ENCODE peak calls at places on chromosomes 5 and 9, in eight cellular contexts. P is OCI-LY7, Y is WERI-Rb-1, S is A549, O is H1, V is left lung, K is ovary, E is lung. U is an unnamed sample.

GRCh38 chr9:123319541-123320339 is 36.3 kb upstream of the CRB2 start:
- DNase-seq in O (no peak), K (no peak), V (no peak), P (no peak), E (no peak), S (no peak), Y (no peak), U (no peak)

GRCh38 chr5:43425965-43426364 is 13.8 kb upstream of the CCL28 start:
- DNase-seq in Y (no peak), K (no peak), O (no peak), V (no peak), E (no peak), S (no peak), P (no peak), U (no peak)

GRCh38 chr9:122190597-122191381 is 31.1 kb downstream of the MORN5 start:
- DNase-seq in O (no peak), Y (no peak), E (peak; percentile 52), V (no peak), S (no peak), K (no peak), P (no peak), U (no peak)

GRCh38 chr5:42337607-42338006 is 85.6 kb upstream of the GHR start:
- DNase-seq in Y (no peak), P (no peak), K (no peak), O (no peak), E (no peak), S (no peak), V (no peak), U (no peak)

GRCh38 chr5:107808671-107809137 is 138.0 kb upstream of the EFNA5 start:
- DNase-seq in E (no peak), S (no peak), P (no peak), K (no peak), Y (peak; percentile 87), O (peak; percentile 83), V (peak; percentile 51), U (no peak)

GRCh38 chr5:127205147-127205546 is 85.4 kb upstream of the MEGF10 start:
- DNase-seq in P (no peak), E (no peak), S (no peak), K (no peak), Y (no peak), V (no peak), O (no peak), U (no peak)

GRCh38 chr9:109088221-109088620 is 31.5 kb downstream of the TMEM245 start:
- DNase-seq in K (no peak), P (no peak), O (no peak), V (no peak), Y (no peak), E (no peak), S (no peak), U (no peak)

GRCh38 chr5:133603711-133604110 is 8.6 kb downstream of the FSTL4 start:
- DNase-seq in K (no peak), O (peak; percentile 40), S (no peak), Y (no peak), P (no peak), V (no peak), E (no peak), U (no peak)

GRCh38 chr9:36818965-36819870 is 214.8 kb downstream of the PAX5 start:
- DNase-seq in V (no peak), E (no peak), K (peak; percentile 44), Y (peak; percentile 89), P (no peak), O (peak; percentile 56), S (no peak), U (no peak)

GRCh38 chr9:38226491-38226951 is 157.5 kb upstream of the SHB start:
- DNase-seq in V (no peak), P (no peak), Y (no peak), S (no peak), E (no peak), K (no peak), O (no peak), U (no peak)

GRCh38 chr9:16281707-16282106 is 588.8 kb downstream of the BNC2 start:
- DNase-seq in S (no peak), V (no peak), P (no peak), E (no peak), O (no peak), K (no peak), Y (no peak), U (no peak)

GRCh38 chr9:68454579-68455334 is 85.9 kb downstream of the TMEM252 start:
- DNase-seq in E (no peak), V (no peak), S (no peak), P (no peak), O (no peak), K (no peak), Y (no peak), U (no peak)

GRCh38 chr5:42566658-42567313 is 143.5 kb downstream of the GHR start:
- DNase-seq in P (no peak), O (no peak), E (no peak), K (peak; percentile 30), Y (no peak), V (no peak), S (no peak), U (peak; percentile 29)

GRCh38 chr5:135245521-135246499 is 153.2 kb downstream of the MACROH2A1 start:
- DNase-seq in P (no peak), E (no peak), V (no peak), O (peak; percentile 32), Y (peak; percentile 62), S (peak; percentile 36), K (peak; percentile 2), U (no peak)

GRCh38 chr9:6006968-6007769 is 8.3 kb downstream of the RANBP6 start:
- DNase-seq in P (peak; percentile 86), E (peak; percentile 92), K (peak; percentile 72), S (peak; percentile 75), Y (peak; percentile 94), O (peak; percentile 92), V (peak; percentile 99), U (peak; percentile 90)

GRCh38 chr5:135113323-135113722 is 79.3 kb upstream of the PITX1 start:
- DNase-seq in S (no peak), O (no peak), E (no peak), Y (no peak), V (no peak), K (no peak), P (no peak), U (no peak)

GRCh38 chr5:124748687-124749594 is 2.5 kb upstream of the ZNF608 start:
- DNase-seq in P (peak; percentile 96), O (peak; percentile 73), Y (peak; percentile 92), E (peak; percentile 82), K (peak; percentile 80), S (peak; percentile 93), V (no peak), U (peak; percentile 74)

GRCh38 chr9:33884856-33885701 is 68.1 kb downstream of the UBE2R2 start:
- DNase-seq in K (peak; percentile 36), P (no peak), V (no peak), E (peak; percentile 37), Y (no peak), O (no peak), S (no peak), U (no peak)

GRCh38 chr5:119879446-119879845 is 250.1 kb downstream of the FAM170A start:
- DNase-seq in K (no peak), S (no peak), V (no peak), Y (no peak), O (no peak), E (no peak), P (no peak), U (no peak)

GRCh38 chr5:154986151-154986550 is 27.4 kb upstream of the KIF4B start:
- DNase-seq in S (no peak), P (no peak), V (no peak), Y (no peak), K (no peak), E (no peak), O (no peak), U (no peak)

GRCh38 chr9:118721923-118722322 is 647.3 kb downstream of the BRINP1 start:
- DNase-seq in S (no peak), O (no peak), P (no peak), E (no peak), K (no peak), Y (no peak), V (no peak), U (no peak)
- H3K9me3 ChIP-seq in S (peaks cover 3% of the 10 kb centered on the region), O (no peaks in the 10 kb centered on the region), P (no peaks in the 10 kb centered on the region), E (peaks cover 3% of the 10 kb centered on the region), K (no peaks in the 10 kb centered on the region), Y (no peaks in the 10 kb centered on the region), V (no peaks in the 10 kb centered on the region), U (peaks cover 5% of the 10 kb centered on the region)

DNA sequence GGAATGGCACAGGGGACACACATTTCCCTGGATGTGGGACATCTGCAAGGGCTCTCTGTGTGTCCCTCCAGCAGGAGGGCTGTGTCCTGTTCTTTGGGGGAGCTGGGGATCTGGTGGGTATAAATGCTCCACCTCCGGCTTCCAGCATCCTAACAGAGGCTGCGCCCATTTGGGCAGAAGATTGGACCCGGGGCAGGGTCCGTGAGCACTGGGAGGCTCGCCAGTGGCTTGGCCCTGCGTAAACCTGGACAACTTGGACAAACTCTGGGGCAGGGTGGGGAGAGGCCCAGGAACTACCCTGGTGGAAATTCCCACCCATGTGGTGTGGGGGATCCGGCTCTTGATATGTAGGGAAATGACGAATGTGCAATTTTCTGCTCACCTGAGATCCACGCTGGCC is 80.9 kb downstream of the GADD45G start:
- DNase-seq in V (no peak), P (no peak), O (no peak), S (no peak), Y (no peak), K (no peak), E (no peak), U (no peak)
- H3K27ac ChIP-seq in V (no peak overlapping the region), P (no peak overlapping the region), O (no peak overlapping the region), S (no peak overlapping the region), Y (peak overlapping the region; percentile 94), K (no peak overlapping the region), E (peak overlapping the region; percentile 80), U (peak overlapping the region; percentile 82)

DNA sequence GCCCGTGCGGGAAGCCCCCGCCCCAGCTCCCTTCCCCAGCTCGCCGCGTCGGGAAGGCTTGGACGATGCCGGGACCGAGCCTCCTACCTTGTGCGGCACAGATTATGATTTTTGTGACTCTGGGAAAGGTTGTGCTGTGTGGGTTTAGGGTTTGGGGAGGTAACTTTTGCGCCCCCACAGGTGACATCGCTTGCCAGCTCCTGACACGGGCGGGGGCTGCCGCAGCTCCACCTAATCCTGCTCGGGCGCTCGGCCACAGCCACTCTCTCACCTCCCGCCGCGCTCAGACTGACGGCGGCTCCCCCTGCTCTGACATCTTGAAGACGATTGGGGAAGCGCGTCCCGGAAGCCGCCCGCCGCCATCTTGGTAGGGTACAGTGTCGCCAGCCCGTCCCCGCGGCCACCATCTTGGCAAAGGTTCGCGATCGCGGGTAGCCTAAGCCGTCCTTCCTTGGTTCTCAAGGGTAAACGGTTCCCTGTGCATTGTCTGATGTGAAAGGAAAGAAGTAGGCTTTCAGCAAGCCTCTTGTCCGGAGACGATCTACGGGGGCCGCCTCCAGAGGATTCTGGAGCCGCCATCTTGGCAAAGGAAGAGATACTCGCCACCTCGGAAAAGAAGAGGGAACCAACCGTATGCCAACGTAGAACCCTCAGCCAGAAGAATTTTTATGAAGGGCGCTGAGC is 1.7 kb upstream of the NR3C1 start:
- DNase-seq in E (peak; percentile 87), Y (peak; percentile 93), P (peak; percentile 90), S (peak; percentile 42), K (peak; percentile 84), O (peak; percentile 87), V (peak; percentile 95), U (peak; percentile 91)
- TF ChIP-seq CTCF in E (no peak), Y (peak; percentile 30), P (peak; percentile 55), S (peak; percentile 22), K (peak; percentile 9), O (no peak), V (no peak), U (peak; percentile 16)

DNA sequence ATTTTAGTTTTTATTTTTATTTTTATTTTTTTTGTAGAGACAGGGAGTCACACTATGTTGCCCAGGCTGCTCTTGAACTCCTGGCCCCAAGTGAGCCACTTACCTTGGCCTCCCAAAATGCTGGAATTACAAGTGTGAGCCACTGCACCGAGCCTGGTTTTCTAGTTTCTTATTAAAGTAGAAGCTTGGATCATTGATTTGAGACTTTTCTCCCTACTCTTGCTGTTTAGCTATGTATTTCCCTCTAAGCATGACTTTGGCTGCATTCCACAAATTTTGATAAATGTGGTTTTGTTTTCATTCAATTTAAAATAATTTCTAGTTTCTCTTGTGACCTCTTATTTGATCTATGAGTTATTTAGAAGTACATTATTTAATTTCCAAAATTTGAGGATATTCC is 10.4 kb downstream of the SNX2 start:
- DNase-seq in P (no peak), V (no peak), S (no peak), Y (no peak), E (no peak), K (no peak), O (no peak), U (no peak)
- H3K9me3 ChIP-seq in P (peaks cover 27% of the 10 kb centered on the region), V (no peaks in the 10 kb centered on the region), S (peaks cover 4% of the 10 kb centered on the region), Y (no peaks in the 10 kb centered on the region), E (no peaks in the 10 kb centered on the region), K (no peaks in the 10 kb centered on the region), O (no peaks in the 10 kb centered on the region), U (no peaks in the 10 kb centered on the region)

U was measured in tibial artery.